ENCODE peak calls at places on chromosomes 7 and 10, in seven cellular contexts. A, Y, U, W, E, G and D are unnamed samples.

GRCh38 chr10:119688033-119688508 is 36.9 kb downstream of the BAG3 start:
- DNase-seq in Y (no peak), U (no peak), W (no peak), G (no peak), E (no peak), A (no peak), D (no peak)

GRCh38 chr7:67564978-67565377 is 568.3 kb downstream of the TYW1 start:
- DNase-seq in A (no peak), G (no peak), W (no peak), E (no peak), U (no peak), Y (no peak), D (no peak)

GRCh38 chr10:101165736-101166135 is 34.6 kb downstream of the TLX1 start:
- DNase-seq in G (no peak), A (no peak), E (no peak), Y (no peak), W (no peak), U (no peak), D (no peak)

GRCh38 chr10:99775850-99776249 is 6.6 kb upstream of the ABCC2 start:
- DNase-seq in W (peak; percentile 59), U (no peak), A (no peak), E (no peak), G (no peak), Y (peak; percentile 90), D (no peak)

GRCh38 chr10:5975641-5976473 is 1.5 kb downstream of the IL15RA start:
- DNase-seq in W (no peak), U (peak; percentile 15), Y (peak; percentile 53), A (no peak), G (no peak), E (no peak), D (peak; percentile 71)

GRCh38 chr10:128701381-128701780 is 575.2 kb upstream of the MKI67 start:
- DNase-seq in Y (no peak), U (no peak), E (peak; percentile 57), G (no peak), W (no peak), A (no peak), D (no peak)

GRCh38 chr7:73773700-73774517 is 3.8 kb upstream of the CLDN3 start:
- DNase-seq in W (no peak), A (no peak), E (peak; percentile 58), U (no peak), Y (no peak), G (no peak), D (no peak)

GRCh38 chr7:151565541-151565940 is 45.8 kb upstream of the RHEB start:
- DNase-seq in A (no peak), U (no peak), G (no peak), Y (no peak), W (no peak), E (no peak), D (no peak)

GRCh38 chr10:25130911-25131310 is 43.9 kb upstream of the GPR158 start:
- DNase-seq in E (no peak), U (no peak), W (no peak), G (no peak), Y (no peak), A (no peak), D (no peak)

GRCh38 chr10:983951-984705 is 4.1 kb upstream of the GTPBP4 start:
- DNase-seq in A (no peak), E (no peak), U (no peak), W (peak; percentile 86), G (no peak), Y (no peak), D (peak; percentile 17)

GRCh38 chr10:61900829-61901783 is at the start of gene ARID5B:
- DNase-seq in A (peak; percentile 39), W (peak; percentile 81), Y (peak; percentile 80), U (peak; percentile 41), E (no peak), G (no peak), D (peak; percentile 62)

GRCh38 chr10:91684841-91685240 is 52.0 kb upstream of the PPP1R3C start:
- DNase-seq in W (no peak), G (no peak), A (no peak), E (no peak), U (no peak), Y (no peak), D (no peak)

GRCh38 chr10:16967866-16968721 is 150.9 kb upstream of the RSU1 start:
- DNase-seq in U (no peak), A (no peak), Y (peak; percentile 81), G (no peak), E (no peak), W (peak; percentile 94), D (no peak)

GRCh38 chr7:104106106-104106505 is 101.7 kb downstream of the ORC5 start:
- DNase-seq in G (no peak), U (no peak), E (no peak), A (no peak), W (peak; percentile 18), Y (peak; percentile 15), D (no peak)

GRCh38 chr10:16792675-16793074 is 24.5 kb downstream of the RSU1 start:
- DNase-seq in E (no peak), A (no peak), U (no peak), G (no peak), W (peak; percentile 61), Y (peak; percentile 29), D (no peak)

GRCh38 chr10:31926765-31927596 is 1.6 kb downstream of the ARHGAP12 start:
- DNase-seq in U (no peak), E (no peak), G (no peak), W (no peak), A (no peak), Y (no peak), D (no peak)

GRCh38 chr7:106757846-106758245 is 96.9 kb upstream of the CCDC71L start:
- DNase-seq in U (peak; percentile 30), Y (peak; percentile 60), A (no peak), E (peak; percentile 68), W (no peak), G (no peak), D (peak; percentile 75)

GRCh38 chr10:50963063-50963462 is 77.6 kb upstream of the A1CF start:
- DNase-seq in E (no peak), W (no peak), U (no peak), A (no peak), Y (no peak), G (no peak), D (no peak)

GRCh38 chr7:77238703-77239136 is 39.1 kb upstream of the FGL2 start:
- DNase-seq in A (no peak), E (no peak), Y (no peak), W (no peak), G (no peak), U (no peak), D (peak; percentile 31)

GRCh38 chr7:37083311-37084096 is 359.2 kb upstream of the AOAH start:
- DNase-seq in E (peak; percentile 62), W (no peak), Y (peak; percentile 27), U (no peak), A (no peak), G (no peak), D (peak; percentile 19)

GRCh38 chr10:68301790-68302502 is 29.9 kb upstream of the HNRNPH3 start:
- DNase-seq in G (no peak), A (no peak), Y (peak; percentile 76), W (peak; percentile 14), E (no peak), U (no peak), D (no peak)

GRCh38 chr7:22853674-22854157 is 31.1 kb upstream of the TOMM7 start:
- DNase-seq in Y (no peak), U (no peak), E (no peak), G (no peak), A (peak; percentile 8), W (no peak), D (no peak)

GRCh38 chr7:45216622-45217165 is 59.1 kb downstream of the RAMP3 start:
- DNase-seq in W (no peak), U (no peak), A (no peak), E (no peak), G (no peak), Y (no peak), D (no peak)

GRCh38 chr7:45216181-45216580 is 58.6 kb downstream of the RAMP3 start:
- DNase-seq in A (no peak), U (no peak), G (no peak), E (no peak), Y (no peak), W (no peak), D (no peak)

GRCh38 chr7:45219130-45219529 is 61.5 kb downstream of the RAMP3 start:
- DNase-seq in Y (no peak), A (no peak), G (peak; percentile 14), U (no peak), W (no peak), E (no peak), D (peak; percentile 18)

GRCh38 chr7:45215611-45216062 is 58.0 kb downstream of the RAMP3 start:
- DNase-seq in U (no peak), G (no peak), W (no peak), A (no peak), Y (no peak), E (no peak), D (peak; percentile 48)

GRCh38 chr7:45217358-45217757 is 59.8 kb downstream of the RAMP3 start:
- DNase-seq in U (no peak), E (no peak), A (no peak), W (no peak), Y (no peak), G (no peak), D (no peak)
- TF ChIP-seq CTCF in U (no peak), E (peak; percentile 11), A (no peak), W (peak; percentile 81), Y (peak; percentile 44), G (no peak), D (no peak)

GRCh38 chr7:116528008-116528789 is 3.4 kb downstream of the CAV1 start:
- DNase-seq in Y (peak; percentile 96), U (peak; percentile 41), E (no peak), A (peak; percentile 6), G (peak; percentile 82), W (peak; percentile 95), D (no peak)

GRCh38 chr7:116527521-116527920 is 2.7 kb downstream of the CAV1 start:
- DNase-seq in G (no peak), E (no peak), U (no peak), Y (peak; percentile 51), W (no peak), A (no peak), D (no peak)

GRCh38 chr7:116530107-116530820 is 5.4 kb downstream of the CAV1 start:
- DNase-seq in G (no peak), U (no peak), E (no peak), W (no peak), A (no peak), Y (no peak), D (no peak)

GRCh38 chr7:116526897-116527296 is 2.1 kb downstream of the CAV1 start:
- DNase-seq in Y (no peak), U (no peak), W (no peak), G (no peak), A (no peak), E (no peak), D (no peak)

GRCh38 chr7:116529250-116529649 is 4.4 kb downstream of the CAV1 start:
- DNase-seq in Y (no peak), E (no peak), U (no peak), A (no peak), W (no peak), G (no peak), D (no peak)
- H3K27ac ChIP-seq in Y (no peak overlapping the region), E (no peak overlapping the region), U (peak overlapping the region; percentile 96), A (no peak overlapping the region), W (peak overlapping the region; percentile 6), G (peak overlapping the region; percentile 60), D (no peak overlapping the region)

GRCh38 chr7:55307123-55307916 is 57.8 kb upstream of the LANCL2 start:
- DNase-seq in Y (no peak), E (no peak), A (no peak), W (peak; percentile 17), G (no peak), U (no peak), D (no peak)
- TF ChIP-seq CTCF in Y (no peak), E (no peak), A (no peak), W (peak; percentile 33), G (no peak), U (no peak), D (no peak)

GRCh38 chr7:90701021-90701420 is 104.9 kb downstream of the CDK14 start:
- DNase-seq in G (no peak), A (no peak), U (no peak), W (no peak), Y (no peak), E (no peak), D (no peak)
- H3K27ac ChIP-seq in G (no peak overlapping the region), A (no peak overlapping the region), U (no peak overlapping the region), W (no peak overlapping the region), Y (no peak overlapping the region), E (no peak overlapping the region), D (no peak overlapping the region)